ENCODE peak calls at places on chromosomes 6 and 20, in eight cellular contexts. A, C, J, X, M, F, Q and Y are unnamed samples.

GRCh38 chr20:59416916-59417315 is 116.5 kb downstream of the EDN3 start:
- DNase-seq in M (no peak), A (no peak), J (no peak), C (no peak), Q (no peak), X (no peak), F (no peak), Y (no peak)

GRCh38 chr6:154157082-154157481 is 118.0 kb downstream of the OPRM1 start:
- DNase-seq in Q (no peak), M (no peak), X (no peak), F (no peak), A (no peak), J (no peak), C (no peak), Y (no peak)

GRCh38 chr6:157999100-158000051 is 17.7 kb downstream of the SYNJ2 start:
- DNase-seq in C (no peak), M (no peak), X (no peak), J (peak; percentile 90), Q (no peak), A (no peak), F (no peak), Y (no peak)

GRCh38 chr20:41136695-41137411 is 490 bp upstream of the PLCG1 start:
- DNase-seq in J (peak; percentile 86), A (peak; percentile 91), X (peak; percentile 85), M (peak; percentile 94), Q (peak; percentile 90), F (peak; percentile 89), C (peak; percentile 97), Y (peak; percentile 82)

GRCh38 chr6:52976591-52977035 is 18.5 kb downstream of the GSTA4 start:
- DNase-seq in A (no peak), F (no peak), M (peak; percentile 40), J (no peak), Q (no peak), X (no peak), C (no peak), Y (no peak)

GRCh38 chr6:84074988-84075781 is 41.6 kb downstream of the MRAP2 start:
- DNase-seq in F (peak; percentile 28), A (no peak), C (no peak), Q (no peak), M (no peak), X (peak; percentile 31), J (no peak), Y (peak; percentile 29)

GRCh38 chr6:41464019-41464418 is 82.2 kb upstream of the FOXP4 start:
- DNase-seq in C (peak; percentile 17), M (no peak), J (no peak), A (no peak), F (no peak), X (no peak), Q (no peak), Y (no peak)

GRCh38 chr6:44297063-44298038 is 15.8 kb downstream of the AARS2 start:
- DNase-seq in F (peak; percentile 30), C (peak; percentile 77), A (peak; percentile 37), M (peak; percentile 62), Q (no peak), J (no peak), X (peak; percentile 16), Y (peak; percentile 39)

GRCh38 chr20:45368221-45368980 is 5.4 kb downstream of the SYS1 start:
- DNase-seq in J (no peak), A (no peak), Q (no peak), C (no peak), F (no peak), X (no peak), M (no peak), Y (no peak)

GRCh38 chr6:146635174-146635573 is 36.4 kb downstream of the ADGB start:
- DNase-seq in J (no peak), F (no peak), A (no peak), X (no peak), M (no peak), Q (no peak), C (no peak), Y (no peak)

GRCh38 chr6:75504902-75505233 is 11.3 kb upstream of the FILIP1 start:
- DNase-seq in C (no peak), F (peak; percentile 54), X (no peak), Q (no peak), J (no peak), M (peak; percentile 15), A (no peak), Y (peak; percentile 45)

GRCh38 chr6:160430203-160430602 is 82.0 kb downstream of the SLC22A3 start:
- DNase-seq in C (no peak), A (peak; percentile 31), X (no peak), M (peak; percentile 32), F (peak; percentile 32), Q (no peak), J (no peak), Y (peak; percentile 8)

GRCh38 chr6:160430741-160431140 is 82.6 kb downstream of the SLC22A3 start:
- DNase-seq in A (peak; percentile 28), X (no peak), F (no peak), Q (no peak), C (no peak), J (no peak), M (peak; percentile 72), Y (no peak)

GRCh38 chr6:160427312-160428068 is 79.3 kb downstream of the SLC22A3 start:
- DNase-seq in J (peak; percentile 73), C (no peak), M (no peak), F (peak; percentile 63), A (no peak), Q (no peak), X (peak; percentile 5), Y (peak; percentile 5)

GRCh38 chr6:160428069-160428430 is 79.9 kb downstream of the SLC22A3 start:
- DNase-seq in X (no peak), A (peak; percentile 68), F (peak; percentile 94), Q (no peak), J (peak; percentile 79), M (peak; percentile 87), C (peak; percentile 90), Y (peak; percentile 67)

DNA sequence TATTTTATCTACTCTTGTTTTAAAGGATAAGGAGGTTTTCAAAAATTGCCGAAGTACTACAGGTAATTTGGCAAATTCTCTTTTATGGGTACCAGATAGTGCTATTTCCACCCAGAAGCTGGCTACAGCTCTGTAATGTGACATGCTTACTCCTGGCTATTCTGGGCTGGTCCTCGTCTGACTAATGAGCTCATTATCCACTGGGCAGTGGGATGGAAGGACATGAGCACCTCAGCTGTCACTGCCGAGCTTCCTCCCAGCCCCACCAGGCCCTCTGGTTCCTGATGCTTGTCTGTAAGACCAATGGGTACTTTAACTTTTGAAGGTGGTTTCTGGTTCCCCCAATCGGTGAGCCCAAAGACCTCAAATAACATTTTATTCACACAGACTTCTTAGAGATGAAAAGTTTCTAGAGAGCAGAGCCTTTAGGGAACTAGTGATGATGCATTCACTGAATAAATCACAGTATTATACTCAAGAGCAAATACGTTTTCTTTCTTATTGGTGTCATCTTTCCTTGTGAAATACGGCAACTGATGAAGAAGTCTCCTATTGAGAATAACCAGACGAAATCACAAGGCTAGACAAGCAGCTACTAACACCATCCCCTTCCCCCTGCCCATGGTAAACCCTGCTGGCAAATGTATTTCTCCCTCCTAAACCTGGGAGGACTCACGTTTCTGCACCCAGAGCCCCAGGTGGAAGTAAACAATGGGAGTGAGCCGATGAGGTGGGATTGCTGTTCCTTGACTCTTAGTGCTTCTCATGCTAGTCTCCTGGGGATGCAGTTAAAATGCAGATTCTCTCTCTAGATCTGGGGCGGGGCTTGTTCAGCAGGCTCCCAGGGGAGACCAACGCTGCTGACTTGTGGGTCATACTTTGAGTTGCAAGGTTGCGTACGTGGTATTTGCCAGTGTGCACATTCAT is 80.9 kb downstream of the SLC22A3 start:
- DNase-seq in C (no peak), Q (no peak), A (peak; percentile 29), X (no peak), M (no peak), J (no peak), F (no peak), Y (no peak)
- H3K4me3 ChIP-seq in C (no peak overlapping the region), Q (no peak overlapping the region), A (no peak overlapping the region), X (no peak overlapping the region), M (no peak overlapping the region), J (no peak overlapping the region), F (no peak overlapping the region), Y (no peak overlapping the region)

GRCh38 chr20:36017034-36017951 is 48.9 kb downstream of the CNBD2 start:
- DNase-seq in A (no peak), Q (peak; percentile 20), X (peak; percentile 26), C (peak; percentile 91), F (peak; percentile 87), M (peak; percentile 70), J (peak; percentile 62), Y (peak; percentile 85)
- H3K4me3 ChIP-seq in A (no peak overlapping the region), Q (no peak overlapping the region), X (no peak overlapping the region), C (peak overlapping the region; percentile 40), F (no peak overlapping the region), M (no peak overlapping the region), J (no peak overlapping the region), Y (no peak overlapping the region)

DNA sequence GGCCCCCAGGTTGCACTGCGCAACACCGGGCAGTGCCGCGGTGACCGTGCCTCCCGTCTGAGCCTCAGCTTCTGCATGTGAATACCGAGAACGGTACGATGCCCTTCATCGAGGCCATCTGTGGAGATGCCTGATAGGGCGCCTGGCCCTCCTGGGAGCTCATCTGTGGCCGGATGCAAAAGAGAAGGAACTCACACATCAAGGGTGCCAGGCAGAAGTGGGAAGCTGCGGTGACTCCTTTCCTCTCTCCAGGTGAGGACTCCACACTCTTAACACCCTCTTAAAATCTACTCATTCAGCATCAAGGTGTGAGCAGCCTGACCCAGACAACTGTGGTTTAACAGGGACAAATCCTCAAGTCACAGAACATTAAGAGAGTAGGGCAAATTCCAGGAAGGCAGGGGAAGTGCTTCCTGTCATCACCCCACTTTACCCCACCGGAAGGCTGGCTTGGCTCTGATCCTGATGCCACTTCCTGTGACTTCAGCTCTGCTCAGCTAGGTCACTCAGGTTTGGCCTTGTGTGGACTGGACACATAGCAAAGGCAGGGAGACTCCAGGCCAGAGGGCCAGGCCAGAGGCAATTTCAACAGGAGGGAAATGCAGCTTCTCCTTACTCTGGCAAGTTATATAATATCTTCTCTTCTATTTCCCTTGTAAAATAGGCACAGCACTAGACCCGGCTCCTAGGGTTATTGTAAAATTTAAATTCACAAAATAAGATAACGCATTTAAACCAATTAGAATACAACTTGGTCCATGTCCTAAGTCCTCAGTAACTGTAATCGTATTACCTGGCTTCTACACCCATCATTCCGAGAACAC is 69.4 kb downstream of the CPNE5 start:
- DNase-seq in J (no peak), F (peak; percentile 60), Q (no peak), A (no peak), C (no peak), M (no peak), X (peak; percentile 72), Y (peak; percentile 24)
- H3K4me3 ChIP-seq in J (no peak overlapping the region), F (no peak overlapping the region), Q (no peak overlapping the region), A (no peak overlapping the region), C (no peak overlapping the region), M (no peak overlapping the region), X (no peak overlapping the region), Y (no peak overlapping the region)

GRCh38 chr6:110566346-110567125 is 90.1 kb upstream of the SLC22A16 start:
- DNase-seq in J (no peak), A (peak; percentile 50), X (no peak), M (no peak), C (no peak), Q (no peak), F (no peak), Y (no peak)
- H3K4me3 ChIP-seq in J (no peak overlapping the region), A (no peak overlapping the region), X (no peak overlapping the region), M (no peak overlapping the region), C (peak overlapping the region; percentile 24), Q (no peak overlapping the region), F (no peak overlapping the region), Y (no peak overlapping the region)

GRCh38 chr20:57672953-57673575 is 36.8 kb downstream of the PMEPA1 start:
- DNase-seq in X (no peak), J (no peak), M (no peak), C (no peak), F (no peak), A (no peak), Q (no peak), Y (no peak)
- H3K4me3 ChIP-seq in X (no peak overlapping the region), J (no peak overlapping the region), M (no peak overlapping the region), C (no peak overlapping the region), F (no peak overlapping the region), A (no peak overlapping the region), Q (no peak overlapping the region), Y (no peak overlapping the region)